ENCODE peak calls at places on chromosomes 1 and 21, in five cellular contexts. C is cardiac fibroblast, P is Caki2, U is foreskin fibroblast, I is adrenal gland. L is an unnamed sample.

GRCh38 chr1:91450260-91450659 is 45.6 kb upstream of the HFM1 start:
- DNase-seq in C (peak), P (no peak), U (no peak), I (no peak), L (no peak)

GRCh38 chr1:3019516-3020051 is 1.7 kb upstream of the ACTRT2 start:
- DNase-seq in C (no peak), P (no peak), U (no peak), I (no peak), L (no peak)

GRCh38 chr1:56375184-56375837 is 204.1 kb downstream of the PLPP3 start:
- DNase-seq in C (peak), P (no peak), U (no peak), I (no peak), L (no peak)

GRCh38 chr1:187383366-187383765 is 554.6 kb downstream of the PLA2G4A start:
- DNase-seq in C (no peak), P (no peak), U (no peak), I (no peak), L (no peak)

GRCh38 chr21:14889080-14889805 is 175.6 kb downstream of the NRIP1 start:
- DNase-seq in C (peak), P (peak), U (no peak), I (no peak), L (no peak)

GRCh38 chr1:37946703-37947360 is at the start of gene INPP5B:
- DNase-seq in C (peak), P (peak), U (peak), I (peak), L (peak)

GRCh38 chr1:31368611-31369107 is 4.2 kb downstream of the FABP3 start:
- DNase-seq in C (no peak), P (no peak), U (no peak), I (peak), L (no peak)

GRCh38 chr21:41901099-41901498 is 22.0 kb upstream of the PRDM15 start:
- DNase-seq in C (no peak), P (no peak), U (no peak), I (peak), L (no peak)

GRCh38 chr1:98761238-98761637 is 99.7 kb downstream of the SNX7 start:
- DNase-seq in C (peak), P (no peak), U (no peak), I (no peak), L (no peak)

GRCh38 chr1:244197851-244198375 is 146.8 kb downstream of the ZBTB18 start:
- DNase-seq in C (no peak), P (no peak), U (no peak), I (no peak), L (no peak)

GRCh38 chr1:208737922-208738321 is 493.7 kb upstream of the PLXNA2 start:
- DNase-seq in C (no peak), P (no peak), U (no peak), I (no peak), L (no peak)

GRCh38 chr1:6965062-6965913 is 180.0 kb downstream of the CAMTA1 start:
- DNase-seq in C (no peak), P (no peak), U (no peak), I (no peak), L (no peak)

GRCh38 chr1:162003061-162003824 is 20.4 kb downstream of the OLFML2B start:
- DNase-seq in C (peak), P (no peak), U (peak), I (no peak), L (peak)

GRCh38 chr1:204649756-204650155 is 35.8 kb downstream of the LRRN2 start:
- DNase-seq in C (no peak), P (no peak), U (no peak), I (no peak), L (no peak)

GRCh38 chr1:112272101-112272772 is 123.8 kb upstream of the CTTNBP2NL start:
- DNase-seq in C (no peak), P (no peak), U (no peak), I (no peak), L (no peak)

GRCh38 chr1:201041011-201041410 is 17.5 kb upstream of the KIF21B start:
- DNase-seq in C (no peak), P (no peak), U (no peak), I (no peak), L (no peak)

GRCh38 chr1:10280442-10281350 is 70.3 kb downstream of the KIF1B start:
- DNase-seq in C (no peak), P (no peak), U (peak), I (no peak), L (peak)

GRCh38 chr21:32336711-32337110 is 38.1 kb downstream of the MRAP start:
- DNase-seq in C (peak), P (no peak), U (peak), I (no peak), L (no peak)

GRCh38 chr1:209704584-209704983 is at the start of gene HSD11B1:
- DNase-seq in C (peak), P (no peak), U (peak), I (no peak), L (peak)

GRCh38 chr1:172359531-172359991 is 60.9 kb upstream of the C1orf105 start:
- DNase-seq in C (peak), P (peak), U (peak), I (no peak), L (peak)

L was measured in GM04504.